ENCODE peak calls at places on chromosomes 16 and 17, in seven cellular contexts. N is fibroblast of lung, J is transverse colon, B is endodermal cell, P is tibial nerve, H is right lobe of liver, A is BE2C. U is an unnamed sample.

GRCh38 chr16:12113581-12114375 is 137.2 kb downstream of the SNX29 start:
- DNase-seq in N (no peak), J (no peak), B (no peak), P (no peak), H (no peak), A (no peak), U (no peak)

GRCh38 chr17:79034931-79035485 is 11.0 kb downstream of the C1QTNF1 start:
- DNase-seq in N (no peak), J (no peak), B (no peak), P (no peak), H (peak), A (no peak), U (no peak)

GRCh38 chr17:57935833-57936807 is 19.1 kb downstream of the CUEDC1 start:
- DNase-seq in N (peak), J (peak), B (peak), P (no peak), H (no peak), A (no peak), U (peak)

GRCh38 chr17:9676084-9676483 is 30.8 kb downstream of the USP43 start:
- DNase-seq in N (no peak), J (no peak), B (peak), P (no peak), H (no peak), A (no peak), U (no peak)

GRCh38 chr17:73609688-73610210 is 34.5 kb downstream of the SDK2 start:
- DNase-seq in N (no peak), J (no peak), B (no peak), P (no peak), H (no peak), A (no peak), U (no peak)

GRCh38 chr16:8342276-8342675 is 248.0 kb downstream of the TMEM114 start:
- DNase-seq in N (no peak), J (no peak), B (no peak), P (no peak), H (no peak), A (no peak), U (no peak)

GRCh38 chr16:8253718-8254117 is 336.6 kb downstream of the TMEM114 start:
- DNase-seq in N (no peak), J (peak), B (no peak), P (no peak), H (no peak), A (no peak), U (no peak)

GRCh38 chr17:44345497-44346026 is 460 bp downstream of the GRN start:
- DNase-seq in N (peak), J (peak), B (peak), P (peak), H (peak), A (peak), U (peak)

GRCh38 chr16:48596326-48596725 is 13.7 kb downstream of the N4BP1 start:
- DNase-seq in N (no peak), J (no peak), B (no peak), P (no peak), H (no peak), A (no peak), U (no peak)

GRCh38 chr17:57084361-57084801 is 665 bp upstream of the AKAP1 start:
- DNase-seq in N (no peak), J (no peak), B (no peak), P (no peak), H (no peak), A (no peak), U (no peak)

GRCh38 chr16:20763461-20764232 is at the start of gene ACSM3:
- DNase-seq in N (peak), J (peak), B (peak), P (peak), H (peak), A (no peak), U (peak)

GRCh38 chr16:58503166-58503862 is 3.4 kb downstream of the NDRG4 start:
- DNase-seq in N (no peak), J (no peak), B (peak), P (no peak), H (no peak), A (no peak), U (peak)

GRCh38 chr16:54594646-54595381 is 308.2 kb upstream of the IRX3 start:
- DNase-seq in N (no peak), J (no peak), B (peak), P (no peak), H (no peak), A (peak), U (peak)

GRCh38 chr17:9729735-9730420 is 61.5 kb downstream of the DHRS7C start:
- DNase-seq in N (no peak), J (no peak), B (no peak), P (no peak), H (no peak), A (no peak), U (no peak)

GRCh38 chr16:11100239-11100750 is 155.7 kb downstream of the SOCS1 start:
- DNase-seq in N (peak), J (peak), B (peak), P (peak), H (no peak), A (no peak), U (peak)

GRCh38 chr17:53264730-53265129 is 558.0 kb upstream of the KIF2B start:
- DNase-seq in N (no peak), J (no peak), B (no peak), P (no peak), H (no peak), A (no peak), U (no peak)

GRCh38 chr17:42673266-42673884 is 3.4 kb downstream of the PLEKHH3 start:
- DNase-seq in N (no peak), J (no peak), B (no peak), P (no peak), H (no peak), A (no peak), U (no peak)

GRCh38 chr17:42670199-42670924 is 6.4 kb downstream of the PLEKHH3 start:
- DNase-seq in N (no peak), J (no peak), B (peak), P (no peak), H (no peak), A (no peak), U (peak)

GRCh38 chr17:42673885-42674754 is 2.7 kb downstream of the PLEKHH3 start:
- DNase-seq in N (peak), J (peak), B (peak), P (no peak), H (no peak), A (peak), U (peak)

GRCh38 chr17:42670925-42671657 is 5.7 kb downstream of the PLEKHH3 start:
- DNase-seq in N (no peak), J (no peak), B (peak), P (no peak), H (no peak), A (no peak), U (no peak)

GRCh38 chr17:42672038-42672437 is 4.8 kb downstream of the PLEKHH3 start:
- DNase-seq in N (no peak), J (no peak), B (peak), P (no peak), H (no peak), A (no peak), U (peak)
- H3K4me3 ChIP-seq in N (no peak), J (no peak), B (no peak), P (no peak), H (no peak), A (no peak), U (peak)

DNA sequence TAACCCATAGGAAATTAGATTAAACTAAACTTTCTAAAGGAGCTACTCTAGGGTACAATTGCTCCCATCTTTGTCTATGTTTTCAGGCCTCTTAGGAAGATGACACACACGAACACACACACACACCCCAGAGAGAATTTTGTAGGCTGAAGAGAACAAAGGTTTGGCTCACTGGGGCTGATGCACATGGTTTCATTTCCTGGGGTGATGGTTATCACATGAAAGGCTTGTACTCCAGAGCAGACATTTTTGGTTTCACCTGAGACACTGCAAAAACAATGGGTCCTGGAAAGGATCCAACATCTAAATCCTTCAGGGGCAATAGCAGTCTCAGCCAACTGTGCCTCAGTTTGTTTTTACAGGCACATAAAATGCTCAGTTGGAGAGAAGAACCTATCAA is 62.8 kb downstream of the GRB7 start:
- DNase-seq in N (no peak), J (peak), B (no peak), P (no peak), H (no peak), A (no peak), U (peak)
- H3K4me3 ChIP-seq in N (no peak), J (no peak), B (no peak), P (no peak), H (no peak), A (no peak), U (no peak)

GRCh38 chr17:15261063-15261817 is 3.9 kb downstream of the PMP22 start:
- DNase-seq in N (peak), J (peak), B (peak), P (peak), H (peak), A (peak), U (peak)

GRCh38 chr17:15263206-15263579 is 1.9 kb downstream of the PMP22 start:
- DNase-seq in N (peak), J (peak), B (no peak), P (peak), H (no peak), A (peak), U (peak)

GRCh38 chr17:15262291-15263205 is 2.6 kb downstream of the PMP22 start:
- DNase-seq in N (peak), J (peak), B (peak), P (peak), H (peak), A (peak), U (peak)

GRCh38 chr17:15260376-15261062 is 4.6 kb downstream of the PMP22 start:
- DNase-seq in N (peak), J (peak), B (peak), P (peak), H (peak), A (peak), U (peak)

DNA sequence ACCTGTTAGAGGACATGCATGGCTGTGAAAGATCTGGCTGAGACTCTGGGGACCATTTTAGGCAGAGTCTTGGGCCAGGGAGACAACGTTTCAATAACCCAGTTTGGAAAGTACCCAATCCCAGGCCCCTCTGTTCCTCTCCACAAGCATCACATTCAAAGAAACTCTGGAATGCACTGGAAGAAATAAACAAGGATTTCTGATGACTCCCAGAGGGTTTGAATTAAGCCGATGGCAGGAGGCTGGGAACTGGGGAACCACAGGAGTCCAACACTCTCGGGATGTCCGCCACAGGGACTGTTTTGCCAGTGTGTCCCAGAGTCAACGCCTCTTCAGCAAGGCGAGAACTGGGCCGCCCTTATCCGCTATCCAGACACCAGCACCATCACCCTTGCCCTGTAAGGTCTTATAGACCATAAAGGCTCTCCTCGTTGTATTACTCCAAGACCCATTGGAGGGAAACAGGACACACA is 3.3 kb downstream of the PMP22 start:
- DNase-seq in N (peak), J (peak), B (peak), P (no peak), H (no peak), A (peak), U (peak)
- H3K4me3 ChIP-seq in N (peak), J (peak), B (peak), P (peak), H (peak), A (peak), U (peak)

GRCh38 chr17:48546187-48546923 is 1.4 kb upstream of the HOXB2 start:
- DNase-seq in N (peak), J (no peak), B (peak), P (no peak), H (no peak), A (no peak), U (peak)

GRCh38 chr17:48544356-48545021 is 420 bp downstream of the HOXB2 start:
- DNase-seq in N (peak), J (peak), B (peak), P (peak), H (peak), A (no peak), U (peak)

GRCh38 chr17:48543854-48544355 is 1.0 kb downstream of the HOXB2 start:
- DNase-seq in N (no peak), J (no peak), B (no peak), P (no peak), H (no peak), A (no peak), U (no peak)

GRCh38 chr17:48545539-48545938 is 630 bp upstream of the HOXB2 start:
- DNase-seq in N (no peak), J (no peak), B (no peak), P (no peak), H (no peak), A (no peak), U (no peak)

GRCh38 chr17:48545022-48545376 is at the start of gene HOXB2:
- DNase-seq in N (peak), J (no peak), B (peak), P (no peak), H (no peak), A (no peak), U (peak)
- H3K4me3 ChIP-seq in N (peak), J (peak), B (peak), P (peak), H (peak), A (no peak), U (peak)

DNA sequence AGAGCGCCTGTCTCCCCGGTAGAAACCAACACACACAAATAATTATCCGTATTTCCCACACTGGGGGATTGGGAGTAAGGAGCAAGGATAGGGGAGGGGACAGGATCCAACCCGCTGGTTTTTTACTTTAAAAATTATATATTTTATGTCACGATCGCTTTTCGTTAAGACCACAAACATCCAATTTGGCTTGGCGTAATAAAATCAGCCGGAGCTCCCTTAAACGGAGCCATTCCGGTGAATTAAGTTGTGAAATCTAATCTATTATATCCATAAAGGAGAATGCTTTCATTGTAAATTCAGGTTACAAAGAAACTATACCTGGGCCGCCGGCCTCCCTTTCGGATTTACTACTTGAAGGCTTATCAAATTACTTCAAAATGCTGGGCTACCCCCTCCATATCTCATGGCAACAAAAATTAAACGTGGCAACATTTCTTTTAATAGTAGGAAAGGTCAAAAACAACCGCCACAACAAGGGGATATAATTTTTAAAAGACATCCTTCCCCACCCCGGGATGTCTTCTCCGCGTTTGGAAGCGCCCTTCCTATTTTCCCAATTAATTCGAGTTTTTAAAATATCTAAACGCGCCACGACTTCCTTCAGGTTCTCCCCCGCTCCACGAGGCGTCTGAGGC is 47.1 kb upstream of the SLC38A10 start:
- DNase-seq in N (peak), J (no peak), B (peak), P (no peak), H (no peak), A (no peak), U (no peak)
- H3K4me3 ChIP-seq in N (peak), J (peak), B (peak), P (peak), H (peak), A (peak), U (peak)

GRCh38 chr17:50909765-50910661 is 43.9 kb upstream of the TOB1 start:
- DNase-seq in N (no peak), J (no peak), B (no peak), P (no peak), H (peak), A (no peak), U (no peak)
- H3K4me3 ChIP-seq in N (no peak), J (no peak), B (no peak), P (no peak), H (peak), A (no peak), U (no peak)

GRCh38 chr17:2778489-2778888 is 17.7 kb upstream of the RAP1GAP2 start:
- DNase-seq in N (no peak), J (no peak), B (no peak), P (no peak), H (no peak), A (no peak), U (no peak)

GRCh38 chr17:2780256-2780655 is 16.0 kb upstream of the RAP1GAP2 start:
- DNase-seq in N (no peak), J (no peak), B (no peak), P (no peak), H (no peak), A (no peak), U (no peak)

GRCh38 chr17:2777242-2777867 is 18.9 kb upstream of the RAP1GAP2 start:
- DNase-seq in N (no peak), J (no peak), B (peak), P (no peak), H (no peak), A (no peak), U (peak)

GRCh38 chr17:2779545-2779944 is 16.7 kb upstream of the RAP1GAP2 start:
- DNase-seq in N (no peak), J (no peak), B (no peak), P (no peak), H (no peak), A (no peak), U (no peak)

GRCh38 chr17:2776589-2777241 is 19.5 kb upstream of the RAP1GAP2 start:
- DNase-seq in N (no peak), J (peak), B (peak), P (no peak), H (no peak), A (peak), U (peak)
- H3K4me3 ChIP-seq in N (no peak), J (peak), B (peak), P (peak), H (no peak), A (peak), U (peak)

GRCh38 chr17:81340606-81341346 is 45.7 kb upstream of the SLC38A10 start:
- DNase-seq in N (peak), J (no peak), B (peak), P (no peak), H (no peak), A (peak), U (peak)
- H3K4me3 ChIP-seq in N (peak), J (peak), B (peak), P (peak), H (no peak), A (peak), U (peak)

GRCh38 chr16:4968879-4969278 is 10.7 kb downstream of the SEC14L5 start:
- DNase-seq in N (no peak), J (no peak), B (no peak), P (no peak), H (no peak), A (no peak), U (peak)
- H3K4me3 ChIP-seq in N (no peak), J (no peak), B (no peak), P (no peak), H (no peak), A (no peak), U (no peak)